ENCODE peak calls at places on chromosomes 12 and 14, in seven cellular contexts. A, T, L, B, Y, H and J are unnamed samples. For H3K4me1, the result is how much of the 10 kb centered on the place peaks cover.

GRCh38 chr12:81181701-81182100 is 103.8 kb downstream of the ACSS3 start:
- DNase-seq in Y (no peak), A (no peak), B (no peak), T (no peak), H (no peak), L (peak), J (no peak)

GRCh38 chr14:59570122-59570521 is 6.5 kb downstream of the CCDC175 start:
- DNase-seq in H (no peak), T (no peak), L (peak), B (no peak), Y (no peak), A (no peak), J (no peak)

GRCh38 chr12:14548609-14549008 is 19.1 kb downstream of the PLBD1 start:
- DNase-seq in Y (no peak), L (no peak), B (no peak), A (no peak), T (no peak), H (no peak), J (no peak)

GRCh38 chr14:103220134-103220981 is 97.1 kb downstream of the TNFAIP2 start:
- DNase-seq in L (no peak), Y (no peak), A (peak), B (no peak), T (peak), H (no peak), J (no peak)

GRCh38 chr12:19710811-19711793 is 271.8 kb downstream of the AEBP2 start:
- DNase-seq in B (no peak), H (no peak), L (no peak), Y (no peak), A (no peak), T (no peak), J (peak)

GRCh38 chr14:62017651-62018230 is 255.5 kb downstream of the SNAPC1 start:
- DNase-seq in A (no peak), Y (no peak), H (no peak), T (no peak), L (no peak), B (no peak), J (no peak)

GRCh38 chr14:105529506-105530445 is 3.4 kb downstream of the TMEM121 start:
- DNase-seq in L (no peak), A (no peak), T (no peak), H (peak), B (peak), Y (peak), J (no peak)

GRCh38 chr12:13367973-13368372 is 171.4 kb downstream of the EMP1 start:
- DNase-seq in Y (no peak), A (no peak), H (no peak), L (no peak), T (no peak), B (no peak), J (no peak)

GRCh38 chr12:49557917-49558215 is 10.1 kb downstream of the MCRS1 start:
- DNase-seq in H (no peak), Y (no peak), A (no peak), T (no peak), L (no peak), B (no peak), J (no peak)

GRCh38 chr14:105187935-105188524 is 6.9 kb upstream of the NUDT14 start:
- DNase-seq in A (no peak), T (peak), B (no peak), Y (no peak), H (peak), L (no peak), J (peak)

GRCh38 chr12:117685115-117685926 is 283.5 kb downstream of the KSR2 start:
- DNase-seq in H (peak), Y (no peak), T (no peak), L (peak), A (no peak), B (no peak), J (peak)

GRCh38 chr12:10940389-10940788 is 1.3 kb upstream of the TAS2R14 start:
- DNase-seq in L (peak), H (no peak), A (no peak), B (no peak), Y (no peak), T (no peak), J (no peak)

GRCh38 chr14:104881369-104881979 is 16.4 kb downstream of the CEP170B start:
- DNase-seq in T (no peak), H (no peak), Y (peak), B (peak), L (no peak), A (no peak), J (peak)

GRCh38 chr14:51394804-51395203 is 154.8 kb downstream of the TMX1 start:
- DNase-seq in A (no peak), Y (no peak), B (no peak), T (no peak), H (no peak), L (no peak), J (no peak)

GRCh38 chr12:56929780-56930179 is 4.4 kb downstream of the SDR9C7 start:
- DNase-seq in B (no peak), H (no peak), Y (no peak), L (no peak), T (no peak), A (no peak), J (no peak)

GRCh38 chr12:51205350-51205749 is 12.5 kb downstream of the POU6F1 start:
- DNase-seq in B (no peak), A (no peak), L (no peak), Y (no peak), H (no peak), T (no peak), J (no peak)

GRCh38 chr14:66955159-66955558 is 234.1 kb upstream of the GARIN2 start:
- DNase-seq in L (no peak), T (no peak), Y (no peak), A (no peak), B (no peak), H (no peak), J (no peak)

GRCh38 chr12:14482886-14483285 is 84.8 kb downstream of the PLBD1 start:
- DNase-seq in A (no peak), Y (no peak), H (no peak), T (no peak), B (no peak), L (no peak), J (no peak)

GRCh38 chr12:111448266-111448830 is 42.6 kb downstream of the SH2B3 start:
- DNase-seq in A (no peak), T (no peak), H (no peak), L (no peak), Y (no peak), B (no peak), J (peak)

GRCh38 chr14:77498984-77499527 is 440 bp upstream of the ISM2 start:
- DNase-seq in A (no peak), T (peak), H (no peak), L (no peak), B (no peak), Y (no peak), J (no peak)

GRCh38 chr12:11650697-11651281 is 1.3 kb downstream of the ETV6 start:
- DNase-seq in L (peak), T (no peak), B (no peak), A (no peak), Y (no peak), H (peak), J (no peak)

GRCh38 chr12:101642115-101643067 is 47.6 kb downstream of the MYBPC1 start:
- DNase-seq in H (peak), B (no peak), Y (no peak), T (peak), A (no peak), L (no peak), J (peak)

GRCh38 chr12:124369901-124370378 is 75.0 kb downstream of the RFLNA start:
- DNase-seq in A (no peak), B (no peak), H (no peak), L (no peak), Y (no peak), T (no peak), J (no peak)

GRCh38 chr12:19307451-19307850 is 131.8 kb upstream of the AEBP2 start:
- DNase-seq in T (no peak), Y (no peak), B (no peak), A (no peak), L (no peak), H (no peak), J (no peak)

GRCh38 chr14:77660754-77661153 is 44.3 kb upstream of the SPTLC2 start:
- DNase-seq in A (no peak), L (no peak), T (no peak), B (no peak), Y (no peak), H (no peak), J (no peak)

GRCh38 chr12:132365226-132365625 is 35.8 kb upstream of the GALNT9 start:
- DNase-seq in Y (no peak), A (no peak), B (no peak), H (no peak), L (no peak), T (no peak), J (no peak)

GRCh38 chr12:111692575-111693210 is 6.8 kb downstream of the ACAD10 start:
- DNase-seq in H (no peak), L (peak), A (no peak), B (no peak), T (no peak), Y (no peak), J (no peak)

GRCh38 chr12:110270125-110270962 is 10.7 kb upstream of the ATP2A2 start:
- DNase-seq in B (peak), H (no peak), L (peak), A (peak), Y (peak), T (no peak), J (peak)

GRCh38 chr14:101731187-101732080 is 30.1 kb upstream of the PPP2R5C start:
- DNase-seq in Y (no peak), T (peak), H (peak), A (no peak), L (peak), B (peak), J (peak)

GRCh38 chr14:71130491-71131179 is 223.4 kb downstream of the PCNX1 start:
- DNase-seq in Y (no peak), L (peak), H (no peak), A (no peak), B (peak), T (no peak), J (no peak)

GRCh38 chr14:98946995-98947394 is 325.0 kb downstream of the BCL11B start:
- DNase-seq in T (no peak), Y (no peak), H (no peak), A (peak), L (peak), B (peak), J (no peak)

GRCh38 chr14:30115756-30116155 is 188.1 kb upstream of the PRKD1 start:
- DNase-seq in Y (no peak), A (no peak), L (no peak), H (no peak), T (no peak), B (no peak), J (no peak)

GRCh38 chr12:57016348-57016747 is at the start of gene TAC3:
- DNase-seq in B (no peak), A (no peak), Y (no peak), H (no peak), T (no peak), L (no peak), J (no peak)

GRCh38 chr14:49461529-49462401 is 124.4 kb downstream of the RPS29 start:
- DNase-seq in H (peak), L (peak), T (no peak), Y (peak), B (peak), A (no peak), J (peak)

GRCh38 chr14:104582649-104583048 is 3.1 kb downstream of the C14orf180 start:
- DNase-seq in A (no peak), T (no peak), Y (peak), H (no peak), B (peak), L (no peak), J (peak)

GRCh38 chr14:80425686-80426085 is 214.4 kb upstream of the DIO2 start:
- DNase-seq in B (no peak), Y (peak), H (no peak), T (no peak), L (peak), A (no peak), J (no peak)

DNA sequence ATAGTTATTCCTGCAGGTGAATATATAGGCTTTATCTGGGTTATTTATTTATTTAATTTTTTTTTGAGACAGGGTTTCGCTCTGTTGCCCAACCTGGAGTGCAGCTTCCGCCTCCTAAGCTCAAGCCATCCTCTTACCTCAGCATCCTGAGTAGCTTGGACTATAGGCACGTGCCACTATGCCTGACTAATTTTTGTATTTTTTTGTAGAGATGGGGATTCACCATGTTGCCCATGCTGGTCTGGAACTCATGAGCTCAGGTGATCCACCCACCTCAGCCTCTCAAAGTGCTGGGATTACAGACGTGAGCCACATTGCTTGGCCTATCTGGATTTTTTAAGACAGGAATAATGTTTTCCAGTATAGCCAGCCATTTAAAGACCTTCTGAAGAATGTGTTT is 2.0 kb downstream of the RAN start:
- DNase-seq in L (no peak), A (no peak), H (no peak), B (no peak), T (no peak), Y (no peak), J (no peak)
- H3K4me1 ChIP-seq in L (under half), A (under half), H (under half), B (under half), T (under half), Y (under half), J (under half)

DNA sequence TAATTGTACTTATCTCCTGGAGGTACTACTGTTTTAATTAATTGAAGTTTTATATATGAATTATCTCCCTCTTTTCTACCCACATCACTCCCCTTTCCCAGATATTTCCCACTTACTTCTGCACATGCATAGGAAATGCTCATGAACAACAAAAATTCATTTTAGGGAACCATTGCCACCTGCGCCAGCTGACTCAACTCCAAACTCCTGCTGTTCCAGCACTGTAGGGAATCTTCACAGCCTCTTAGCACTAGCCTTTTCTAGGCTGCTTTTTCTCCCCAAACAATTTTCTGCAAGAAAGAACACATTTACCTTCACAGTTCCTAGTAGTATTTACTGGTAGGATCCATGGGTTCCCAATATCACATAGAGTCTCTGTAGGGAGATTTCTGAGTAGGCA is 268.4 kb downstream of the LRFN5 start:
- DNase-seq in T (no peak), A (no peak), H (no peak), B (no peak), Y (no peak), L (no peak), J (no peak)
- TF ChIP-seq CTCF in T (no peak), A (no peak), H (no peak), B (no peak), Y (no peak), L (no peak), J (no peak)

GRCh38 chr12:94670075-94670474 is 19.7 kb upstream of the TMCC3 start:
- DNase-seq in B (no peak), L (no peak), T (no peak), Y (no peak), A (no peak), H (no peak), J (no peak)
- H3K4me3 ChIP-seq in B (no peak), L (no peak), T (no peak), Y (no peak), A (no peak), H (no peak), J (no peak)

DNA sequence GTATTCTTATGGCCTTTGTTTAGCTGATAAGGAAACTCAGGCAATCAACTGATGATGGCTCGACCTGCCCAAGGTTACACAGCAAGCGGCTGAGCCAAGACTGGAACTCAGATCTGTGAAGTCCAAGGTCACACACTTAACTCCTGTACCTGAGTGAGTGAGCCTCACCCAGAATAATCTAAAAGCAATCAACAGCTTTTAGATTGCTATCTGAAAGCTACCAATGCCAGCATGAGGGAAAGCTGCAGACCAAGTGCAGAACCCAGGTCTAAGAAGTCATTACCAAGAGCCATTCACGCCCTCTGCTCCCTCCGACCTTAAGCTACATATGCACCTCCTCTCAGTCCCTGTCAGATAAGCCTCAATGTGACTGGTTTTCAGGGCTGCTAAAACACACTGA is 12.1 kb downstream of the APPL2 start:
- DNase-seq in Y (no peak), T (no peak), L (no peak), B (no peak), A (no peak), H (no peak), J (no peak)
- H3K4me1 ChIP-seq in Y (under half), T (half or more), L (under half), B (half or more), A (under half), H (under half), J (under half)

DNA sequence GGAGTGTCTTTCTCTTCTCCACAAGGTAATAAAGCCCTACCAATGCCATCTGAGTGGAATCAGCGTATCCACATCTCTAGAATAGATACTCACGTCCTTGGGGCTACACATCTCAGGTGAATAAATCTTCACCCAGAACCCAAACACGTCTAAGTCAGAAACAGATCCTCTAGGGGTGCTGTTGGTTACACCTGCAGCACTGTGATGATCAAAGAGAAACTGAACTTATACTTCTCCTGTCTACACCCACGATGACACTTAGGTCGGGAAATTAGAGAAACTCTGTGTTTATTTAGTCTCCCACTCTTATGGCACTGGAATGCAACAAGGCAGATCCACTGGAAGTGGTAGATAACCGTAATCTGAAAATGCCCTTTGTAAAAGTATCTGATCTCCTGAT is 46.2 kb downstream of the WIF1 start:
- DNase-seq in A (no peak), B (no peak), T (no peak), Y (no peak), L (no peak), H (no peak), J (no peak)
- TF ChIP-seq CTCF in A (no peak), B (no peak), T (no peak), Y (no peak), L (no peak), H (no peak), J (no peak)

GRCh38 chr12:6336079-6336858 is 5.6 kb downstream of the TNFRSF1A start:
- DNase-seq in T (peak), H (peak), Y (peak), A (peak), B (peak), L (peak), J (peak)
- H3K4me3 ChIP-seq in T (peak), H (peak), Y (peak), A (peak), B (peak), L (peak), J (no peak)

GRCh38 chr14:75433631-75434556 is 6.1 kb downstream of the JDP2 start:
- DNase-seq in L (no peak), T (no peak), B (no peak), Y (no peak), A (no peak), H (no peak), J (no peak)
- H3K4me1 ChIP-seq in L (under half), T (half or more), B (under half), Y (under half), A (under half), H (half or more), J (half or more)

GRCh38 chr14:45201908-45202307 is 51.1 kb downstream of the MIS18BP1 start:
- DNase-seq in A (no peak), H (no peak), B (no peak), T (no peak), L (peak), Y (no peak), J (no peak)
- TF ChIP-seq CTCF in A (no peak), H (no peak), B (peak), T (no peak), L (no peak), Y (no peak), J (no peak)

GRCh38 chr12:54352022-54352531 is 12.2 kb downstream of the GPR84 start:
- DNase-seq in A (peak), Y (peak), B (peak), L (peak), T (peak), H (peak), J (peak)
- H3K4me3 ChIP-seq in A (peak), Y (peak), B (peak), L (peak), T (no peak), H (peak), J (no peak)

GRCh38 chr12:85951823-85952222 is 77.7 kb downstream of the NTS start:
- DNase-seq in T (no peak), A (no peak), Y (no peak), B (no peak), L (peak), H (no peak), J (no peak)
- H3K4me1 ChIP-seq in T (under half), A (under half), Y (under half), B (under half), L (under half), H (under half), J (under half)